ENCODE peak calls at places on chromosomes 3 and 15, in nine cellular contexts. J, X, A, F, U, W, Q, H and I are unnamed samples.

GRCh38 chr3:113914646-113915045 is 33.2 kb upstream of the ZDHHC23 start:
- DNase-seq in J (peak; percentile 64), Q (no peak), W (peak; percentile 78), H (no peak), X (no peak), F (peak; percentile 25), A (peak; percentile 70), U (no peak), I (no peak)

GRCh38 chr3:163306405-163306804 is 1771.9 kb downstream of the SI start:
- DNase-seq in X (no peak), F (no peak), Q (no peak), W (no peak), H (no peak), A (no peak), J (no peak), U (no peak), I (no peak)

GRCh38 chr3:152328841-152329240 is 60.1 kb downstream of the MBNL1 start:
- DNase-seq in A (peak; percentile 87), F (peak; percentile 59), U (no peak), Q (no peak), H (no peak), W (peak; percentile 42), X (no peak), J (peak; percentile 45), I (no peak)

GRCh38 chr3:84077479-84077878 is 881.3 kb upstream of the CADM2 start:
- DNase-seq in X (no peak), F (no peak), H (no peak), W (no peak), A (no peak), Q (no peak), J (no peak), U (no peak), I (no peak)

GRCh38 chr15:78314181-78314581 is 14.8 kb upstream of the SKIC8 start:
- DNase-seq in X (peak; percentile 31), F (no peak), J (no peak), U (no peak), Q (no peak), W (no peak), H (no peak), A (no peak), I (no peak)

GRCh38 chr3:98733055-98733777 is 29.9 kb upstream of the ST3GAL6 start:
- DNase-seq in A (no peak), F (no peak), J (no peak), X (peak; percentile 82), Q (peak; percentile 67), H (peak; percentile 82), W (no peak), U (peak; percentile 33), I (peak; percentile 23)

GRCh38 chr3:120894285-120894684 is 13.7 kb upstream of the STXBP5L start:
- DNase-seq in A (no peak), J (no peak), W (no peak), F (no peak), Q (no peak), U (peak; percentile 29), H (no peak), X (no peak), I (peak; percentile 68)

GRCh38 chr15:75884041-75884440 is 19.6 kb upstream of the FBXO22 start:
- DNase-seq in F (no peak), W (no peak), X (no peak), Q (no peak), J (no peak), H (no peak), A (peak; percentile 58), U (no peak), I (no peak)

GRCh38 chr15:55276324-55276723 is 13.3 kb downstream of the RAB27A start:
- DNase-seq in J (no peak), A (no peak), Q (no peak), X (no peak), F (no peak), U (peak; percentile 74), W (no peak), H (no peak), I (no peak)

DNA sequence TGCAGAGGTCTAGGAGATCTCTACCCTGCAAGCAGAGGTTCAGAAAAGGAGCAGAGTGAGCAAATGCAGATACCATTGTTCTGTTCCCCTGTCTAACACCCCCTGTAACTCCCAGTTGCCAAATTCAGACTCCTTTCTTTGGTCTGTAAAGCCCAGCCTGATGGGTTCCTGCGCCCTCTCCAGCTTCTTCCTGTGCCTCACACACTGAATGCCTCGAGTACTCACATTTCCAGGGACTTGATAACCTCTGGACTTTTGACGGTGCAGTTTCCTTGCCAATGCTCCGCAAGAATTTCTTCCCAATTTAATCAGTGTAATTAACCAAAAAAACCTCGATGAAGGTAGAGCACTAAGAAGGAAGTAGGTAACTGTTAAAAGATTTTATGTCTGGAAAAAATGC is 19.3 kb downstream of the PDE8A start:
- DNase-seq in A (no peak), U (no peak), Q (no peak), X (no peak), J (no peak), W (no peak), H (no peak), F (no peak), I (no peak)
- TF ChIP-seq CTCF in A (no peak), U (no peak), Q (no peak), X (no peak), J (no peak), W (no peak), H (no peak), F (no peak), I (no peak)

GRCh38 chr3:107542665-107543064 is 19.9 kb downstream of the BBX start:
- DNase-seq in Q (no peak), J (no peak), W (no peak), H (no peak), A (peak; percentile 3), X (no peak), U (peak; percentile 37), F (no peak), I (no peak)

GRCh38 chr3:107540857-107541256 is 18.1 kb downstream of the BBX start:
- DNase-seq in X (no peak), A (no peak), Q (no peak), F (no peak), J (no peak), U (no peak), H (no peak), W (no peak), I (no peak)

GRCh38 chr3:107545680-107546120 is 22.9 kb downstream of the BBX start:
- DNase-seq in A (peak; percentile 36), U (no peak), W (no peak), F (no peak), Q (no peak), X (no peak), J (peak; percentile 8), H (no peak), I (no peak)

GRCh38 chr3:107548601-107549000 is 25.8 kb downstream of the BBX start:
- DNase-seq in H (no peak), J (no peak), Q (no peak), A (no peak), W (no peak), X (no peak), F (no peak), U (no peak), I (no peak)

DNA sequence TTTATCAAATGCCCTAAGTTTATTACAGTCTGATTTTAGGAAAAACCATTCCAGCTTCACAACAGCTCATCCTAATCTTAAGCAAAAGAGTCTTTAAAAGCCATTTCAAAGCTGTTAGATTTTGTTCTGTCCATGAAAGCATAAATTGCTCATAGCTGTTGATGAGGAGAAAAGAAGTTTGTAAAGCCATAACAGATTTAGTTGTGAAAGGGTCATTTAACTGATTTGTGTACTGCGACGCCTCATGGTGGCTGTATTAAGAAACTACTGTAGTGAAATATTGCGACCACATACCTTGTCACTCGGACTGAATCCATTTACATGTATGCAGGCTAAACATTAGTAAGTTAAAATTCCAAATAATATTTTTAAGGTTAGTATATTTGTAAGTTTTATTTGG is 20.9 kb downstream of the BBX start:
- DNase-seq in J (no peak), U (no peak), H (no peak), X (no peak), W (no peak), Q (no peak), F (no peak), A (peak; percentile 31), I (no peak)
- TF ChIP-seq CTCF in J (no peak), U (no peak), H (no peak), X (peak; percentile 20), W (no peak), Q (peak; percentile 16), F (no peak), A (no peak), I (peak; percentile 20)

DNA sequence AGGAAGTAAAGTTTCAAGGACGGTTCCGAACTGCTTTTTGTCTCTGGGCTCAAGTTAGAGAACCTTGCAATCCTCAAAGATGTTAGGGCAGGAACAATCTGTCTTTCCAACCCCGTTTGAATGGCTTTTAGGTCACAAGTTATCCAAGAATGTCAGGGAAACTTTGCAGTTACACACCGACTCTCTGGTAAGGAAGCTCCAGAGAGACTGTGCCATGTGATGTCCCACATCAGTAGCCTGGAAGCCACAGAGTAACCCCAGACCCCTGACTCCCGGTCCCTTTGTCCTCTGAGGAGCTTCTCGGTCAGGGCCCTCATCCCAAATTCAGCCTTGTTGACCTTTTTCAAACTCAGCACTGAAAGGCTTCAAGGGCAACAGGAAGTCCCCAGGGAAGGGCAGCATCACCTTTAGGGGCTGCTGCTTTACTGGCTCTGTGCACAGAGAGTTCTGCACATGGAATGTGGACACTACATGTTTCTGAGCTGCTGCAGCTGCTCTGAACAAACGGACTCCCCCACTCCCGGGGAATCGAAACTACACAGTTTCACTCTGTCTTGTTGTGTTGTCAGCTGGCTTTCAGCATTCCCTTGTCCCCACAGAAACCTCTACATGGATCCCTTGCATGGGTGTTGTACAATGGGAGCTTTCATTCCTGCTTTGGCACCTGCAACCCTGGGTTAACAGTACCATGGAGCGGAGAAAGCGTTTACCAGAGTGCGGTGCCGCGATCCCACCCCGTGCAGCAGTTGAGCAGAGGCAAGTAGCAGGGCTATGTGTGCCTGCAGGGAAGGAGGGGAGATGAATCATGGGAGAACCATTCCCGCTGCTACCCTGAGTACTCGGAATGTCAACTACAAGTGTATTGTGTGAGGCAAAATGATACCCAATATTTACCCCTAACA is 408.2 kb upstream of the THBS1 start:
- DNase-seq in H (no peak), X (no peak), Q (no peak), U (no peak), A (peak; percentile 24), F (no peak), J (peak; percentile 74), W (no peak), I (peak; percentile 10)
- TF ChIP-seq CTCF in H (no peak), X (no peak), Q (no peak), U (no peak), A (no peak), F (no peak), J (no peak), W (no peak), I (no peak)

GRCh38 chr15:99062226-99062625 is 42.7 kb upstream of the SYNM start:
- DNase-seq in X (no peak), A (no peak), W (no peak), J (no peak), F (no peak), U (no peak), H (no peak), Q (no peak), I (no peak)

GRCh38 chr15:99057020-99057419 is 47.9 kb upstream of the SYNM start:
- DNase-seq in U (no peak), W (no peak), H (peak; percentile 32), Q (no peak), F (no peak), J (no peak), A (no peak), X (no peak), I (no peak)

GRCh38 chr15:99058421-99058870 is 46.4 kb upstream of the SYNM start:
- DNase-seq in W (no peak), X (no peak), F (no peak), J (no peak), U (peak; percentile 20), A (peak; percentile 12), H (peak; percentile 46), Q (no peak), I (no peak)

GRCh38 chr15:99057697-99058420 is 47.0 kb upstream of the SYNM start:
- DNase-seq in J (no peak), W (no peak), F (no peak), H (peak; percentile 55), X (no peak), U (no peak), A (no peak), Q (peak; percentile 52), I (no peak)

GRCh38 chr15:99059010-99059981 is 45.6 kb upstream of the SYNM start:
- DNase-seq in H (peak; percentile 92), U (peak; percentile 61), A (peak; percentile 83), J (peak; percentile 61), X (peak; percentile 82), F (peak; percentile 45), W (peak; percentile 46), Q (peak; percentile 64), I (peak; percentile 49)
- TF ChIP-seq CTCF in H (peak; percentile 88), U (peak; percentile 91), A (peak; percentile 10), J (peak; percentile 49), X (peak; percentile 72), F (peak; percentile 36), W (peak; percentile 59), Q (peak; percentile 35), I (peak; percentile 90)